ENCODE peak calls at places on chromosomes 11 and 22, in four cellular contexts. One of them, this sample, is unnamed.
A peak's percentile ranks its signal among the peaks of the same experiment; 100 is the strongest.

GRCh38 chr11:126355926-126356897 is 726 bp downstream of the ST3GAL4 start:
- DNase-seq in left colon: no peak
- DNase-seq in activated B cell treated with CpG ODN at 0.5 μM for 24 hours: no peak
- DNase-seq in amniotic stem cell: no peak
- DNase-seq in this sample: no peak

GRCh38 chr11:86593833-86594232 is 78.6 kb downstream of the ME3 start:
- DNase-seq in activated B cell treated with CpG ODN at 0.5 μM for 24 hours: no peak
- DNase-seq in left colon: no peak
- DNase-seq in amniotic stem cell: no peak
- DNase-seq in this sample: no peak

GRCh38 chr22:17121235-17122195 is at the start of gene TMEM121B:
- DNase-seq in left colon: peak; percentile 56
- DNase-seq in amniotic stem cell: no peak
- DNase-seq in activated B cell treated with CpG ODN at 0.5 μM for 24 hours: no peak
- DNase-seq in this sample: peak; percentile 74

GRCh38 chr11:61629082-61629481 is 48.2 kb upstream of the SYT7 start:
- DNase-seq in amniotic stem cell: no peak
- DNase-seq in activated B cell treated with CpG ODN at 0.5 μM for 24 hours: no peak
- DNase-seq in left colon: no peak
- DNase-seq in this sample: no peak

GRCh38 chr11:80365315-80365714 is 924.5 kb upstream of the TENM4 start:
- DNase-seq in activated B cell treated with CpG ODN at 0.5 μM for 24 hours: no peak
- DNase-seq in left colon: no peak
- DNase-seq in amniotic stem cell: no peak
- DNase-seq in this sample: no peak

GRCh38 chr22:27794244-27794643 is 7.3 kb downstream of the MN1 start:
- DNase-seq in activated B cell treated with CpG ODN at 0.5 μM for 24 hours: no peak
- DNase-seq in amniotic stem cell: no peak
- DNase-seq in left colon: no peak
- DNase-seq in this sample: no peak

GRCh38 chr11:69634590-69634989 is 6.4 kb upstream of the CCND1 start:
- DNase-seq in activated B cell treated with CpG ODN at 0.5 μM for 24 hours: no peak
- DNase-seq in left colon: no peak
- DNase-seq in amniotic stem cell: no peak
- DNase-seq in this sample: no peak

GRCh38 chr22:42633013-42633412 is 7.4 kb downstream of the ATP5MGL start:
- DNase-seq in amniotic stem cell: no peak
- DNase-seq in left colon: no peak
- DNase-seq in activated B cell treated with CpG ODN at 0.5 μM for 24 hours: no peak
- DNase-seq in this sample: no peak

GRCh38 chr11:61949169-61950034 is 749 bp upstream of the BEST1 start:
- DNase-seq in left colon: no peak
- DNase-seq in amniotic stem cell: peak; percentile 77
- DNase-seq in activated B cell treated with CpG ODN at 0.5 μM for 24 hours: no peak
- DNase-seq in this sample: peak; percentile 90

GRCh38 chr11:86524603-86525352 is 147.6 kb downstream of the ME3 start:
- DNase-seq in left colon: no peak
- DNase-seq in amniotic stem cell: peak; percentile 8
- DNase-seq in activated B cell treated with CpG ODN at 0.5 μM for 24 hours: no peak
- DNase-seq in this sample: no peak

GRCh38 chr11:116823031-116823843 is at the start of gene APOA4:
- DNase-seq in activated B cell treated with CpG ODN at 0.5 μM for 24 hours: no peak
- DNase-seq in amniotic stem cell: no peak
- DNase-seq in left colon: no peak
- DNase-seq in this sample: no peak

GRCh38 chr11:64390558-64390957 is 31.6 kb downstream of the RPS6KA4 start:
- DNase-seq in left colon: no peak
- DNase-seq in amniotic stem cell: no peak
- DNase-seq in activated B cell treated with CpG ODN at 0.5 μM for 24 hours: no peak
- DNase-seq in this sample: no peak

GRCh38 chr22:37920131-37920530 is 14.0 kb downstream of the MICALL1 start:
- DNase-seq in activated B cell treated with CpG ODN at 0.5 μM for 24 hours: no peak
- DNase-seq in left colon: no peak
- DNase-seq in amniotic stem cell: no peak
- DNase-seq in this sample: no peak

GRCh38 chr22:49979587-49980264 is 19.2 kb downstream of the PIM3 start:
- DNase-seq in amniotic stem cell: no peak
- DNase-seq in activated B cell treated with CpG ODN at 0.5 μM for 24 hours: no peak
- DNase-seq in left colon: peak; percentile 57
- DNase-seq in this sample: peak; percentile 43

GRCh38 chr22:24564376-24565058 is 8.7 kb downstream of the SNRPD3 start:
- DNase-seq in activated B cell treated with CpG ODN at 0.5 μM for 24 hours: no peak
- DNase-seq in left colon: no peak
- DNase-seq in amniotic stem cell: no peak
- DNase-seq in this sample: no peak

GRCh38 chr22:46813816-46814597 is 51.6 kb downstream of the TBC1D22A start:
- DNase-seq in activated B cell treated with CpG ODN at 0.5 μM for 24 hours: no peak
- DNase-seq in amniotic stem cell: no peak
- DNase-seq in left colon: no peak
- DNase-seq in this sample: no peak

GRCh38 chr22:41524809-41525449 is 19.3 kb downstream of the POLR3H start:
- DNase-seq in activated B cell treated with CpG ODN at 0.5 μM for 24 hours: no peak
- DNase-seq in amniotic stem cell: no peak
- DNase-seq in left colon: peak; percentile 46
- DNase-seq in this sample: no peak

GRCh38 chr11:73178092-73178539 is 36.0 kb upstream of the FCHSD2 start:
- DNase-seq in left colon: peak; percentile 87
- DNase-seq in activated B cell treated with CpG ODN at 0.5 μM for 24 hours: peak; percentile 72
- DNase-seq in amniotic stem cell: peak; percentile 71
- DNase-seq in this sample: peak; percentile 86

GRCh38 chr11:117870176-117870952 is 6.1 kb downstream of the FXYD6 start:
- DNase-seq in activated B cell treated with CpG ODN at 0.5 μM for 24 hours: no peak
- DNase-seq in amniotic stem cell: no peak
- DNase-seq in left colon: no peak
- DNase-seq in this sample: no peak

GRCh38 chr22:46994265-46994664 is 231.8 kb downstream of the TBC1D22A start:
- DNase-seq in activated B cell treated with CpG ODN at 0.5 μM for 24 hours: no peak
- DNase-seq in amniotic stem cell: no peak
- DNase-seq in left colon: no peak
- DNase-seq in this sample: no peak

GRCh38 chr11:71309181-71309580 is 56.8 kb upstream of the SHANK2 start:
- DNase-seq in activated B cell treated with CpG ODN at 0.5 μM for 24 hours: no peak
- DNase-seq in left colon: no peak
- DNase-seq in amniotic stem cell: no peak
- DNase-seq in this sample: no peak

GRCh38 chr11:534197-534591 is 1.2 kb downstream of the HRAS start:
- DNase-seq in left colon: peak; percentile 28
- DNase-seq in activated B cell treated with CpG ODN at 0.5 μM for 24 hours: no peak
- DNase-seq in amniotic stem cell: no peak
- DNase-seq in this sample: no peak

GRCh38 chr11:118418770-118419169 is 17.4 kb downstream of the ATP5MG start:
- DNase-seq in left colon: no peak
- DNase-seq in amniotic stem cell: no peak
- DNase-seq in activated B cell treated with CpG ODN at 0.5 μM for 24 hours: no peak
- DNase-seq in this sample: no peak

GRCh38 chr11:17864478-17864941 is 129.9 kb downstream of the KCNC1 start:
- DNase-seq in activated B cell treated with CpG ODN at 0.5 μM for 24 hours: no peak
- DNase-seq in left colon: peak; percentile 32
- DNase-seq in amniotic stem cell: no peak
- DNase-seq in this sample: peak; percentile 33

GRCh38 chr11:3341298-3341697 is 37.6 kb downstream of the ZNF195 start:
- DNase-seq in activated B cell treated with CpG ODN at 0.5 μM for 24 hours: no peak
- DNase-seq in left colon: peak; percentile 85
- DNase-seq in amniotic stem cell: no peak
- DNase-seq in this sample: peak; percentile 83

This sample was measured in body of pancreas.